ENCODE peak calls at places on chromosomes 12 and 14, in five cellular contexts. Q is body of pancreas, O is uterus, A is cardiac fibroblast, B is mammary epithelial cell. H is an unnamed sample.

GRCh38 chr14:68195126-68195525 is 375.5 kb downstream of the RAD51B start:
- DNase-seq in A (no peak), Q (no peak), B (no peak), O (no peak), H (no peak)

GRCh38 chr12:112527082-112527481 is 108.3 kb downstream of the PTPN11 start:
- DNase-seq in B (no peak), A (no peak), O (no peak), Q (no peak), H (no peak)

GRCh38 chr14:36570065-36570464 is 12.3 kb downstream of the NKX2-8 start:
- DNase-seq in O (no peak), B (peak), A (no peak), Q (no peak), H (no peak)

GRCh38 chr14:104216457-104216856 is 78.1 kb downstream of the KIF26A start:
- DNase-seq in Q (no peak), O (no peak), A (no peak), B (no peak), H (no peak)

GRCh38 chr12:56839489-56840442 is 76.6 kb downstream of the HSD17B6 start:
- DNase-seq in O (no peak), A (peak), Q (peak), B (peak), H (peak)

GRCh38 chr14:73738518-73739173 is 24.5 kb upstream of the PNMA1 start:
- DNase-seq in A (no peak), B (no peak), Q (no peak), O (no peak), H (no peak)

GRCh38 chr12:96048392-96048969 is 13.1 kb upstream of the LTA4H start:
- DNase-seq in O (no peak), Q (no peak), A (peak), B (no peak), H (no peak)

GRCh38 chr12:6186114-6186827 is 13.9 kb upstream of the CD9 start:
- DNase-seq in O (no peak), Q (no peak), A (no peak), B (no peak), H (no peak)

GRCh38 chr12:25962932-25963525 is 4.5 kb downstream of the RASSF8 start:
- DNase-seq in O (peak), A (peak), B (no peak), Q (no peak), H (no peak)

GRCh38 chr14:91369628-91370445 is 47.8 kb downstream of the CCDC88C start:
- DNase-seq in Q (peak), O (no peak), B (peak), A (no peak), H (no peak)

GRCh38 chr12:2443766-2444165 is 351.0 kb upstream of the FKBP4 start:
- DNase-seq in A (no peak), B (no peak), O (no peak), Q (no peak), H (no peak)

GRCh38 chr14:86221755-86222154 is 691.8 kb downstream of the FLRT2 start:
- DNase-seq in Q (no peak), A (no peak), B (no peak), O (no peak), H (no peak)

GRCh38 chr14:56630707-56631106 is 51.1 kb downstream of the TMEM260 start:
- DNase-seq in B (no peak), O (no peak), Q (no peak), A (peak), H (no peak)

GRCh38 chr12:5901416-5901815 is 43.6 kb downstream of the ANO2 start:
- DNase-seq in Q (no peak), A (no peak), O (no peak), B (no peak), H (no peak)

GRCh38 chr14:70086685-70087379 is 101.9 kb downstream of the SLC8A3 start:
- DNase-seq in O (no peak), A (peak), Q (peak), B (peak), H (peak)

GRCh38 chr14:34355584-34356266 is 106.3 kb downstream of the SPTSSA start:
- DNase-seq in Q (no peak), O (peak), B (peak), A (peak), H (no peak)

GRCh38 chr12:10721654-10722501 is 1.2 kb downstream of the YBX3 start:
- DNase-seq in A (peak), Q (peak), O (peak), B (peak), H (peak)

GRCh38 chr14:32939254-32940065 is 781 bp downstream of the NPAS3 start:
- DNase-seq in Q (peak), O (peak), A (peak), B (peak), H (peak)

GRCh38 chr12:46049665-46050064 is 59.3 kb upstream of the SCAF11 start:
- DNase-seq in B (no peak), Q (no peak), A (no peak), O (no peak), H (no peak)
- TF ChIP-seq CTCF in B (no peak), Q (no peak), A (no peak), O (no peak), H (no peak)

GRCh38 chr14:29462772-29463171 is 464.9 kb downstream of the PRKD1 start:
- DNase-seq in B (no peak), A (no peak), Q (no peak), O (no peak), H (no peak)

GRCh38 chr14:29461131-29461530 is 466.5 kb downstream of the PRKD1 start:
- DNase-seq in O (no peak), B (no peak), Q (no peak), A (no peak), H (no peak)

GRCh38 chr14:29465095-29465494 is 462.6 kb downstream of the PRKD1 start:
- DNase-seq in A (no peak), O (no peak), Q (no peak), B (no peak), H (no peak)

GRCh38 chr14:29462271-29462670 is 465.4 kb downstream of the PRKD1 start:
- DNase-seq in A (no peak), Q (no peak), O (no peak), B (no peak), H (no peak)

DNA sequence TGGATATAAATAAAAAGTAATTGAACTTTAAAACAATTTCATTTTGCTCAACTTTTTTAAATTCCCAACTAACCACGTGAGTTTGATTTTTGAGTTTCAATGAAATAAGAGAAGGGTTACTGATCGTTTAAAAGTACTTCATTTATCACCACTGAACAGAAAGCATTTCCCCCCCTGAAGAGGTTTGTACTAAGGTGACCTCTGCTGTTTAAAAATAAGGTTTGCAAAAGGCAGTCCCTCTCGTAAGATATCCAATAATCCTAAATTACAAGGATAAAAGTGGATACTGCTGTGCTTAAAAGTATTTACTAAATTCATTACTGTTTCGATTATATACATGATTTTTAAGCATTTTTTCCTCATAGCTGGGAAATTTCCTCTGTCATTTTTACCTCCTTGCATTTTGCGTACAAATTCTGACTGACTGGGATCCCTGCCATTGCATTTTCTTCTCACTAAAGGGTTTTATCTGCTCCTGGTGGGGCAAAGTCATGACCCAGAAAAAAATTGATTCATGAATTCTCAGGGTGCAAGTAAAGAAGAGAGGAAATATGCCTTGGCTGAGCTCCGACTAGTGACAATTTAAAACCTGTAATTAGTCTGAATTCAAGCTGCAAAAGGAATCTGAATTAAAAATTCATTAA is 463.8 kb downstream of the PRKD1 start:
- DNase-seq in O (no peak), B (no peak), A (peak), Q (no peak), H (no peak)
- TF ChIP-seq CTCF in O (no peak), B (no peak), A (peak), Q (no peak), H (no peak)

DNA sequence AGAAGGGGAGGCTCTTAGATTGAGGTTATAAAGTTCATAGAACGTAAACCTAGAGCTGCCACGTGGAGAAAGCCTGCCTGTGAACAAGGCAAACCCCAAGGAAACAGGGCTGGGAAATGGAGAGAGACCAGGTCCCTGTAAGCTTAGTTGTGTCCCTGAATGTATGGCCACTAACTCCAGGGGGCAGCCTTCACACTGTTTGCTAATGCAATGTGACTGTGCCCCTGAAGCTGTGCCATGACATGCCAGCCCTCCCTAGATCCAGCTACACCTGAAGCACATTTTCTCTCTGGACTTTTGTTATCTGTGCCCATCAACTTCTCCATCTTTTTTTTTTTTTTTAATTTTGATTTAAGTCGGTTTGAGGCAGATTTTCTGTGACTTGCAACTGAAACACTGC is 60.6 kb upstream of the TMCC3 start:
- DNase-seq in A (peak), Q (peak), B (peak), O (no peak), H (peak)
- TF ChIP-seq CTCF in A (peak), Q (no peak), B (peak), O (no peak), H (no peak)

DNA sequence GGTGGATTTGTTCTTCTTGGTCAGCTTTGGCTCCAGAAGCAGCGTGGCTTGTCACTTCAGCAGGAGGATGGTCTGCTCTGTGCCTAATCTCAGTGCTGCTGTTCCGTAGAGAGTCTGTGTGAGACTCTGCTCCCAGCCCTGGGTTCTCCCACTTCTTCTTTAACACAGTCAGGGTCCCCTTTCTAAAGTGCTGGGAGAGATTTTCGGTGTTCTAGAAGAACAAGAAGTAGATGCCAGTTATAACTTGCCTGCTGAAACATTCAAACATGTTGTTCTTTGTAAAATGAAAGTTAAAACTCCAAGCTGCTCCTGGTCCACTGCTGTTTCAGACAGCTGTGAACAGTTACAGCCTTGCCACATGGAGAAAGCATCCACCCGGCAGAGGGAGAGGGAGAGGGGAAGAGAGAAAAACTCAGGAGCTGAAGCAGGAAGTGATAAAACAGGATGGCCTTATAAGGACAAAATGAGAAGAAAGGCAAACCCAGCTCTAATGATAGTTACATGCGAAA is 55.2 kb upstream of the CERS5 start:
- DNase-seq in B (peak), A (peak), Q (peak), O (peak), H (peak)
- TF ChIP-seq CTCF in B (no peak), A (peak), Q (no peak), O (peak), H (no peak)

GRCh38 chr12:92408072-92408900 is 262.6 kb upstream of the BTG1 start:
- DNase-seq in Q (no peak), A (peak), O (no peak), B (peak), H (no peak)
- TF ChIP-seq CTCF in Q (peak), A (peak), O (no peak), B (peak), H (peak)

DNA sequence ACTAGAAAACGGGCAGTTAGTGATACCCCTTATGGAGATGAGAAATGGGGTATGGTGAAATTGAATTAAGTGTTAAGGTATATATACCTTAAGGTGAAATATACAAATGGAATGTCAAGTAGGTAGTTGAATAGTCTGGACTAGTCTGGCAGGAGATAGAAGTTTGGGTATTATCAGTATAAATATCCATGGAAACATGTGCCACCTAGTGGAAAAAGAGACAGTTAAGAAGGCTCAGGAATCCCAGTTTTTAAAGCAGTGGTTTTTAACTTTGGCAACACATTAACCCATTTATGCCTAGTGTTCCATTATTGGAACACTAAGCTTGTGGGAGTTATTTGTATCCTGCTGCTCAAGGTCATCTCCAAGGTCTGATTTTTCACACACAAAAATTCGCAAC is 38.6 kb upstream of the TPH2 start:
- DNase-seq in Q (no peak), A (peak), O (no peak), B (peak), H (no peak)
- TF ChIP-seq CTCF in Q (no peak), A (peak), O (no peak), B (no peak), H (no peak)

H was measured in Peyer's patch.